ENCODE peak calls at places on chromosomes 3 and 15, in ten cellular contexts. One of them, this sample, is unnamed.

GRCh38 chr15:32872606-32873291 is 154.9 kb downstream of the GREM1 start:
- DNase-seq in lower leg skin: no peak
- DNase-seq in kidney: peak
- DNase-seq in transverse colon: peak
- DNase-seq in RWPE2: no peak
- DNase-seq in tibial nerve: peak
- DNase-seq in uterus: peak
- DNase-seq in Peyer's patch: no peak
- DNase-seq in ascending aorta: no peak
- DNase-seq in neural progenitor cell: no peak
- DNase-seq in this sample: no peak

GRCh38 chr3:51997935-51998596 is 2.4 kb upstream of the RPL29 start:
- DNase-seq in kidney: no peak
- DNase-seq in Peyer's patch: no peak
- DNase-seq in lower leg skin: no peak
- DNase-seq in uterus: no peak
- DNase-seq in ascending aorta: no peak
- DNase-seq in neural progenitor cell: no peak
- DNase-seq in tibial nerve: no peak
- DNase-seq in RWPE2: no peak
- DNase-seq in transverse colon: no peak
- DNase-seq in this sample: no peak

GRCh38 chr15:62348119-62348518 is 183.0 kb upstream of the C2CD4B start:
- DNase-seq in RWPE2: no peak
- DNase-seq in ascending aorta: no peak
- DNase-seq in Peyer's patch: no peak
- DNase-seq in tibial nerve: no peak
- DNase-seq in kidney: no peak
- DNase-seq in transverse colon: no peak
- DNase-seq in neural progenitor cell: no peak
- DNase-seq in lower leg skin: no peak
- DNase-seq in uterus: no peak
- DNase-seq in this sample: no peak

GRCh38 chr15:89630260-89630659 is 25.0 kb downstream of the KIF7 start:
- DNase-seq in kidney: peak
- DNase-seq in uterus: no peak
- DNase-seq in lower leg skin: peak
- DNase-seq in transverse colon: no peak
- DNase-seq in neural progenitor cell: no peak
- DNase-seq in ascending aorta: no peak
- DNase-seq in tibial nerve: no peak
- DNase-seq in RWPE2: no peak
- DNase-seq in Peyer's patch: no peak
- DNase-seq in this sample: no peak

GRCh38 chr15:31372635-31373091 is 46.0 kb downstream of the KLF13 start:
- DNase-seq in neural progenitor cell: peak
- DNase-seq in transverse colon: no peak
- DNase-seq in ascending aorta: no peak
- DNase-seq in lower leg skin: peak
- DNase-seq in RWPE2: peak
- DNase-seq in tibial nerve: peak
- DNase-seq in uterus: peak
- DNase-seq in kidney: peak
- DNase-seq in Peyer's patch: no peak
- DNase-seq in this sample: no peak

GRCh38 chr3:43768594-43768993 is 77.9 kb downstream of the ABHD5 start:
- DNase-seq in lower leg skin: peak
- DNase-seq in Peyer's patch: no peak
- DNase-seq in transverse colon: peak
- DNase-seq in neural progenitor cell: no peak
- DNase-seq in kidney: no peak
- DNase-seq in RWPE2: no peak
- DNase-seq in tibial nerve: peak
- DNase-seq in uterus: peak
- DNase-seq in ascending aorta: no peak
- DNase-seq in this sample: no peak

GRCh38 chr3:39234705-39235104 is 42.3 kb upstream of the XIRP1 start:
- DNase-seq in uterus: no peak
- DNase-seq in kidney: no peak
- DNase-seq in tibial nerve: no peak
- DNase-seq in transverse colon: no peak
- DNase-seq in lower leg skin: no peak
- DNase-seq in RWPE2: no peak
- DNase-seq in neural progenitor cell: no peak
- DNase-seq in ascending aorta: no peak
- DNase-seq in Peyer's patch: no peak
- DNase-seq in this sample: no peak

GRCh38 chr15:70507772-70508351 is 255.5 kb downstream of the UACA start:
- DNase-seq in lower leg skin: no peak
- DNase-seq in RWPE2: no peak
- DNase-seq in transverse colon: no peak
- DNase-seq in neural progenitor cell: no peak
- DNase-seq in tibial nerve: no peak
- DNase-seq in kidney: no peak
- DNase-seq in ascending aorta: no peak
- DNase-seq in Peyer's patch: no peak
- DNase-seq in uterus: no peak
- DNase-seq in this sample: peak

GRCh38 chr3:127899200-127899599 is 15.8 kb upstream of the KBTBD12 start:
- DNase-seq in uterus: no peak
- DNase-seq in RWPE2: no peak
- DNase-seq in neural progenitor cell: peak
- DNase-seq in tibial nerve: no peak
- DNase-seq in transverse colon: no peak
- DNase-seq in Peyer's patch: no peak
- DNase-seq in lower leg skin: no peak
- DNase-seq in ascending aorta: no peak
- DNase-seq in kidney: no peak
- DNase-seq in this sample: no peak

GRCh38 chr3:138949002-138949418 is 2.0 kb downstream of the FOXL2NB start:
- DNase-seq in RWPE2: no peak
- DNase-seq in ascending aorta: no peak
- DNase-seq in Peyer's patch: no peak
- DNase-seq in kidney: no peak
- DNase-seq in neural progenitor cell: peak
- DNase-seq in tibial nerve: no peak
- DNase-seq in uterus: no peak
- DNase-seq in transverse colon: no peak
- DNase-seq in lower leg skin: peak
- DNase-seq in this sample: no peak

GRCh38 chr3:138949445-138950005 is 2.5 kb downstream of the FOXL2NB start:
- DNase-seq in tibial nerve: no peak
- DNase-seq in lower leg skin: no peak
- DNase-seq in RWPE2: no peak
- DNase-seq in Peyer's patch: no peak
- DNase-seq in kidney: no peak
- DNase-seq in neural progenitor cell: peak
- DNase-seq in transverse colon: no peak
- DNase-seq in ascending aorta: no peak
- DNase-seq in uterus: no peak
- DNase-seq in this sample: no peak

GRCh38 chr3:138947303-138948121 is 495 bp downstream of the FOXL2NB start:
- DNase-seq in lower leg skin: no peak
- DNase-seq in neural progenitor cell: peak
- DNase-seq in RWPE2: no peak
- DNase-seq in kidney: no peak
- DNase-seq in Peyer's patch: no peak
- DNase-seq in tibial nerve: no peak
- DNase-seq in ascending aorta: no peak
- DNase-seq in uterus: no peak
- DNase-seq in transverse colon: no peak
- DNase-seq in this sample: no peak

GRCh38 chr3:138950006-138950644 is 3.1 kb downstream of the FOXL2NB start:
- DNase-seq in kidney: peak
- DNase-seq in lower leg skin: peak
- DNase-seq in RWPE2: no peak
- DNase-seq in tibial nerve: no peak
- DNase-seq in Peyer's patch: no peak
- DNase-seq in uterus: no peak
- DNase-seq in ascending aorta: no peak
- DNase-seq in neural progenitor cell: peak
- DNase-seq in transverse colon: no peak
- DNase-seq in this sample: no peak

DNA sequence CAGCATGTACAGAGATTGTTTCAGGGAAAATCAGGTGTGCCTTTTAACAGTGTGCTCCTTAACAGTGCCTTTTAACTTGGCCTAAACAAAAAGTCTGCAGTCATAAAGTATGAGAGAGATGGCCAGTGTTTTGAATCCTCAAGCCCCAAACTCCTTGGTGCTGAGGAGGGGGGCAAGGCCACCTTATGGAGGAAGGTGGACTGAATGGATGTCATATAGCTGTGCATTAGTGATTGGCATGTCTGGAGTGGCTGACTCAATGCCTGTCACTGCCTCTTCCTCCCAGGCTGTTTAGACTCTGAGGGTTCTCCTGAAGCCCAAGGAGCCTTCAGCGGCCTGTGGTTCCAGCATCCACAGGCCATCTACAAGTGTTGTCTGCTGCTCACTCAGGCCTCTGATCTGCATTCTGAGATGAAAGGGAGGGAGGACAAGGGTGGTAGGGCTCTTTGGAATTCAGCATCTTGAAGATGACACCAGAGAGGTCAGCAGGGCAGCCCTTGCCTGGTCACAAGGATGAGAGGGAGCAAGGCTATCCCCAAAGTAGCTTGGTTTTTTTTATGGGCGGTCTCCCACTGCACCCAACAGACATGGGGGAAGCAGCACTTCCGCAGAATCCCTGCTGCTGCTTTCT is 1.5 kb downstream of the FOXL2NB start:
- DNase-seq in Peyer's patch: no peak
- DNase-seq in tibial nerve: no peak
- DNase-seq in ascending aorta: no peak
- DNase-seq in transverse colon: no peak
- DNase-seq in RWPE2: no peak
- DNase-seq in lower leg skin: peak
- DNase-seq in kidney: no peak
- DNase-seq in neural progenitor cell: no peak
- DNase-seq in uterus: no peak
- DNase-seq in this sample: no peak
- H3K4me3 ChIP-seq in Peyer's patch: no peak
- H3K4me3 ChIP-seq in tibial nerve: no peak
- H3K4me3 ChIP-seq in ascending aorta: no peak
- H3K4me3 ChIP-seq in transverse colon: no peak
- H3K4me3 ChIP-seq in RWPE2: no peak
- H3K4me3 ChIP-seq in lower leg skin: no peak
- H3K4me3 ChIP-seq in kidney: no peak
- H3K4me3 ChIP-seq in neural progenitor cell: no peak
- H3K4me3 ChIP-seq in uterus: no peak
- H3K4me3 ChIP-seq in this sample: no peak

GRCh38 chr3:64578384-64578783 is 109.4 kb downstream of the ADAMTS9 start:
- DNase-seq in ascending aorta: no peak
- DNase-seq in tibial nerve: no peak
- DNase-seq in lower leg skin: no peak
- DNase-seq in Peyer's patch: no peak
- DNase-seq in transverse colon: no peak
- DNase-seq in RWPE2: no peak
- DNase-seq in neural progenitor cell: no peak
- DNase-seq in kidney: no peak
- DNase-seq in uterus: no peak
- DNase-seq in this sample: no peak

GRCh38 chr3:64575211-64575844 is 112.5 kb downstream of the ADAMTS9 start:
- DNase-seq in tibial nerve: no peak
- DNase-seq in lower leg skin: no peak
- DNase-seq in uterus: no peak
- DNase-seq in transverse colon: no peak
- DNase-seq in RWPE2: no peak
- DNase-seq in kidney: no peak
- DNase-seq in Peyer's patch: no peak
- DNase-seq in neural progenitor cell: peak
- DNase-seq in ascending aorta: no peak
- DNase-seq in this sample: no peak

GRCh38 chr3:64584193-64584592 is 103.6 kb downstream of the ADAMTS9 start:
- DNase-seq in kidney: no peak
- DNase-seq in uterus: no peak
- DNase-seq in transverse colon: no peak
- DNase-seq in lower leg skin: no peak
- DNase-seq in Peyer's patch: no peak
- DNase-seq in RWPE2: no peak
- DNase-seq in neural progenitor cell: no peak
- DNase-seq in ascending aorta: no peak
- DNase-seq in tibial nerve: no peak
- DNase-seq in this sample: no peak

GRCh38 chr3:64574194-64574593 is 113.6 kb downstream of the ADAMTS9 start:
- DNase-seq in Peyer's patch: no peak
- DNase-seq in uterus: no peak
- DNase-seq in lower leg skin: no peak
- DNase-seq in transverse colon: no peak
- DNase-seq in ascending aorta: no peak
- DNase-seq in RWPE2: no peak
- DNase-seq in kidney: no peak
- DNase-seq in tibial nerve: no peak
- DNase-seq in neural progenitor cell: no peak
- DNase-seq in this sample: no peak

GRCh38 chr3:64578797-64579196 is 109.0 kb downstream of the ADAMTS9 start:
- DNase-seq in RWPE2: no peak
- DNase-seq in kidney: no peak
- DNase-seq in neural progenitor cell: no peak
- DNase-seq in ascending aorta: no peak
- DNase-seq in transverse colon: no peak
- DNase-seq in Peyer's patch: no peak
- DNase-seq in tibial nerve: no peak
- DNase-seq in uterus: no peak
- DNase-seq in lower leg skin: no peak
- DNase-seq in this sample: no peak
- TF ChIP-seq CTCF in RWPE2: no peak
- TF ChIP-seq CTCF in kidney: no peak
- TF ChIP-seq CTCF in neural progenitor cell: no peak
- TF ChIP-seq CTCF in ascending aorta: no peak
- TF ChIP-seq CTCF in transverse colon: no peak
- TF ChIP-seq CTCF in Peyer's patch: no peak
- TF ChIP-seq CTCF in tibial nerve: no peak
- TF ChIP-seq CTCF in uterus: no peak
- TF ChIP-seq CTCF in lower leg skin: no peak
- TF ChIP-seq CTCF in this sample: no peak

DNA sequence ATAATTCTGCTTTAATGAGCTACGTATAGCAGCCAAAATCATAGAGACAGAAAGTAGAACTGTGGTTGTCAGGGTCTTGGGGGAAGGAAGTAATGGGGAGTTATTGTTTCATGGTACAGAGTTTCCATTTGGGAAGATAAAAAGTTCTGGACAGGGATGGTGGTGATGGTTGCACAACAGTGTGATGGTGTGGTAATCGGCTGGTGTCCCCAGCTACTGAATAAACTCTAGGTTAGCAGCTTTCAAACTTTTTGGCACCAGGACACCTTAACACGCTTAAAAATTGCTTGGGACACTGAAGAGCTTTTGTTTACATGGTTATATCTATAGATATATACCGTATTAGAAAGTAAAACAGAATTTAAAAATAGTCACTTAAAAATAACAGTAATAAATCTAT is 166.0 kb downstream of the NEK11 start:
- DNase-seq in RWPE2: no peak
- DNase-seq in ascending aorta: no peak
- DNase-seq in lower leg skin: no peak
- DNase-seq in uterus: no peak
- DNase-seq in neural progenitor cell: no peak
- DNase-seq in transverse colon: no peak
- DNase-seq in tibial nerve: no peak
- DNase-seq in kidney: no peak
- DNase-seq in Peyer's patch: no peak
- DNase-seq in this sample: no peak
- H3K4me3 ChIP-seq in RWPE2: no peak
- H3K4me3 ChIP-seq in ascending aorta: no peak
- H3K4me3 ChIP-seq in lower leg skin: no peak
- H3K4me3 ChIP-seq in uterus: no peak
- H3K4me3 ChIP-seq in neural progenitor cell: no peak
- H3K4me3 ChIP-seq in transverse colon: no peak
- H3K4me3 ChIP-seq in tibial nerve: no peak
- H3K4me3 ChIP-seq in kidney: no peak
- H3K4me3 ChIP-seq in Peyer's patch: no peak
- H3K4me3 ChIP-seq in this sample: no peak

GRCh38 chr15:87154771-87155170 is 1075.1 kb downstream of the AGBL1 start:
- DNase-seq in Peyer's patch: no peak
- DNase-seq in kidney: no peak
- DNase-seq in tibial nerve: no peak
- DNase-seq in uterus: no peak
- DNase-seq in neural progenitor cell: no peak
- DNase-seq in RWPE2: no peak
- DNase-seq in transverse colon: no peak
- DNase-seq in lower leg skin: no peak
- DNase-seq in ascending aorta: no peak
- DNase-seq in this sample: no peak
- TF ChIP-seq CTCF in Peyer's patch: no peak
- TF ChIP-seq CTCF in kidney: no peak
- TF ChIP-seq CTCF in tibial nerve: no peak
- TF ChIP-seq CTCF in uterus: no peak
- TF ChIP-seq CTCF in neural progenitor cell: no peak
- TF ChIP-seq CTCF in RWPE2: no peak
- TF ChIP-seq CTCF in transverse colon: no peak
- TF ChIP-seq CTCF in lower leg skin: no peak
- TF ChIP-seq CTCF in ascending aorta: no peak
- TF ChIP-seq CTCF in this sample: no peak

This sample was measured in upper lobe of right lung.